ENCODE peak calls at places on chromosomes 6 and 20, in five cellular contexts. V is A172, I is AG08396, G is kidney tubule cell, Y is trophoblast cell. Q is an unnamed sample.

GRCh38 chr20:29689411-29690225 is 1567.8 kb upstream of the DEFB115 start:
- DNase-seq in V (no peak), G (no peak), Y (peak), I (no peak), Q (no peak)

GRCh38 chr6:101887532-101887931 is 494.0 kb downstream of the GRIK2 start:
- DNase-seq in G (no peak), Y (no peak), V (no peak), I (no peak), Q (no peak)

GRCh38 chr20:62018437-62019143 is 47.1 kb downstream of the TAF4 start:
- DNase-seq in Y (no peak), G (no peak), V (no peak), I (no peak), Q (no peak)

GRCh38 chr6:74745670-74746069 is 460.2 kb downstream of the COL12A1 start:
- DNase-seq in Y (no peak), G (no peak), V (no peak), I (no peak), Q (no peak)

GRCh38 chr6:20409427-20409971 is 7.8 kb downstream of the E2F3 start:
- DNase-seq in Y (no peak), V (no peak), G (peak), I (no peak), Q (no peak)

GRCh38 chr6:163811317-163811716 is 396.8 kb downstream of the QKI start:
- DNase-seq in I (no peak), G (no peak), V (no peak), Y (no peak), Q (no peak)

GRCh38 chr20:62489186-62489939 is 13.6 kb upstream of the GATA5 start:
- DNase-seq in G (peak), Y (no peak), V (peak), I (no peak), Q (peak)

GRCh38 chr6:31734703-31735500 is 1.4 kb downstream of the CLIC1 start:
- DNase-seq in Y (peak), I (peak), G (peak), V (peak), Q (peak)

GRCh38 chr20:38424404-38424803 is 10.7 kb downstream of the SNHG17 start:
- DNase-seq in I (no peak), Y (no peak), V (no peak), G (no peak), Q (no peak)

GRCh38 chr6:43489277-43490072 is 12.1 kb downstream of the TJAP1 start:
- DNase-seq in Y (peak), I (no peak), G (no peak), V (no peak), Q (no peak)

GRCh38 chr6:111057074-111057752 is 30.1 kb upstream of the SLC16A10 start:
- DNase-seq in I (peak), V (peak), G (peak), Y (peak), Q (peak)

GRCh38 chr20:61842011-61842410 is 223.7 kb downstream of the TAF4 start:
- DNase-seq in V (no peak), Y (no peak), I (no peak), G (peak), Q (no peak)

GRCh38 chr6:39088331-39088730 is 26.7 kb downstream of the SAYSD1 start:
- DNase-seq in V (peak), G (peak), I (peak), Y (peak), Q (peak)

GRCh38 chr20:1291191-1291741 is 25.2 kb downstream of the SNPH start:
- DNase-seq in I (peak), Y (no peak), G (peak), V (no peak), Q (no peak)

GRCh38 chr6:126153661-126154060 is 167.3 kb downstream of the TRMT11 start:
- DNase-seq in V (no peak), Y (peak), I (peak), G (no peak), Q (no peak)

GRCh38 chr6:27547157-27548075 is 74.5 kb upstream of the ZNF184 start:
- DNase-seq in Y (no peak), V (peak), G (peak), I (peak), Q (peak)

GRCh38 chr6:90233994-90234393 is 62.6 kb downstream of the BACH2 start:
- DNase-seq in G (no peak), I (no peak), V (no peak), Y (no peak), Q (no peak)

GRCh38 chr20:9392892-9393857 is 121.2 kb upstream of the LAMP5 start:
- DNase-seq in V (peak), G (peak), I (peak), Y (peak), Q (peak)

GRCh38 chr6:19465240-19465639 is 371.9 kb upstream of the ID4 start:
- DNase-seq in I (no peak), G (peak), Y (no peak), V (no peak), Q (no peak)

GRCh38 chr20:50049442-50050026 is 63.4 kb downstream of the UBE2V1 start:
- DNase-seq in Y (no peak), I (no peak), G (no peak), V (no peak), Q (peak)